ENCODE peak calls at places on chromosomes 4 and X, in four cellular contexts. A, H, Y and E are unnamed samples.

GRCh38 chr4:40515037-40515397 is 114.6 kb downstream of the RBM47 start:
- DNase-seq in A (peak; percentile 13), H (no peak), Y (no peak), E (no peak)

GRCh38 chrX:7987160-7987992 is 60.2 kb upstream of the PNPLA4 start:
- DNase-seq in A (no peak), H (no peak), Y (no peak), E (peak; percentile 5)

GRCh38 chrX:19225906-19226305 is 103.6 kb upstream of the ADGRG2 start:
- DNase-seq in A (peak; percentile 3), H (peak; percentile 14), Y (no peak), E (peak; percentile 2)

GRCh38 chr4:86935499-86935832 is 655 bp downstream of the AFF1 start:
- DNase-seq in A (no peak), H (no peak), Y (no peak), E (no peak)

GRCh38 chr4:159101983-159102622 is 776 bp upstream of the RAPGEF2 start:
- DNase-seq in A (peak; percentile 20), H (peak; percentile 26), Y (no peak), E (no peak)

GRCh38 chr4:2136736-2137135 is 77.6 kb downstream of the NAT8L start:
- DNase-seq in A (no peak), H (no peak), Y (no peak), E (no peak)

GRCh38 chrX:143568467-143568866 is 51.2 kb upstream of the SPANXN3 start:
- DNase-seq in A (no peak), H (no peak), Y (no peak), E (no peak)

GRCh38 chr4:112916868-112917267 is 132.6 kb upstream of the ANK2 start:
- DNase-seq in A (peak; percentile 79), H (peak; percentile 45), Y (no peak), E (peak; percentile 59)